ENCODE peak calls at places on chromosomes 7 and 10, in ten cellular contexts. Y is NT2/D1; P is right cardiac atrium; O is effector memory CD4-positive, alpha-beta T cell; V is CD8-positive, alpha-beta T cell; C is CD4-positive, alpha-beta memory T cell; F is heart left ventricle; R is cardiac muscle cell; X is PC-3; H is upper lobe of right lung. D is an unnamed sample. For H3K4me1 and H3K27me3, the result is how much of the 10 kb centered on the place peaks cover.

GRCh38 chr7:116545411-116545993 is 20.7 kb downstream of the CAV1 start:
- DNase-seq in Y (no peak), P (no peak), O (no peak), V (no peak), C (no peak), F (no peak), R (no peak), X (no peak), H (no peak), D (no peak)

GRCh38 chr7:79377097-79377496 is 76.4 kb downstream of the MAGI2 start:
- DNase-seq in Y (no peak), P (no peak), O (no peak), V (no peak), C (no peak), F (no peak), R (peak), X (no peak), H (no peak), D (no peak)

GRCh38 chr7:468681-469590 is 50.7 kb downstream of the PDGFA start:
- DNase-seq in Y (no peak), P (peak), O (no peak), V (no peak), C (no peak), F (peak), R (no peak), X (no peak), H (peak), D (no peak)

GRCh38 chr7:38629621-38630020 is 1.6 kb downstream of the AMPH start:
- DNase-seq in Y (no peak), P (no peak), O (no peak), V (no peak), C (no peak), F (no peak), R (peak), X (no peak), H (no peak), D (no peak)

GRCh38 chr7:28754027-28754426 is 204.1 kb downstream of the TRIL start:
- DNase-seq in Y (no peak), P (no peak), O (no peak), V (no peak), C (no peak), F (no peak), R (peak), X (peak), H (no peak), D (no peak)

GRCh38 chr10:48885376-48885775 is 54.3 kb downstream of the LRRC18 start:
- DNase-seq in Y (peak), P (no peak), O (no peak), V (no peak), C (no peak), F (no peak), R (no peak), X (peak), H (no peak), D (no peak)

GRCh38 chr7:141451232-141451631 is 100.0 kb upstream of the AGK start:
- DNase-seq in Y (no peak), P (no peak), O (no peak), V (no peak), C (no peak), F (no peak), R (no peak), X (no peak), H (no peak), D (no peak)

GRCh38 chr10:21022821-21023220 is 125.7 kb upstream of the NEBL start:
- DNase-seq in Y (no peak), P (no peak), O (no peak), V (no peak), C (no peak), F (no peak), R (peak), X (no peak), H (no peak), D (no peak)

GRCh38 chr10:101293007-101293723 is 60.8 kb upstream of the BTRC start:
- DNase-seq in Y (no peak), P (no peak), O (no peak), V (no peak), C (no peak), F (no peak), R (no peak), X (no peak), H (no peak), D (no peak)

GRCh38 chr10:78913219-78914059 is 155.3 kb upstream of the ZMIZ1 start:
- DNase-seq in Y (peak), P (peak), O (peak), V (no peak), C (no peak), F (no peak), R (no peak), X (no peak), H (peak), D (peak)

GRCh38 chr10:96863922-96864543 is 31.9 kb downstream of the LCOR start:
- DNase-seq in Y (no peak), P (no peak), O (no peak), V (no peak), C (no peak), F (no peak), R (peak), X (peak), H (no peak), D (peak)

GRCh38 chr10:97539523-97540200 is 32.9 kb upstream of the ANKRD2 start:
- DNase-seq in Y (no peak), P (peak), O (no peak), V (no peak), C (no peak), F (peak), R (peak), X (peak), H (no peak), D (no peak)

GRCh38 chr10:133216776-133217175 is 13.2 kb upstream of the UTF1 start:
- DNase-seq in Y (no peak), P (peak), O (no peak), V (no peak), C (no peak), F (peak), R (no peak), X (no peak), H (no peak), D (no peak)

GRCh38 chr7:143229054-143229790 is 7.4 kb downstream of the TAS2R40 start:
- DNase-seq in Y (peak), P (no peak), O (no peak), V (no peak), C (no peak), F (no peak), R (no peak), X (no peak), H (no peak), D (no peak)

GRCh38 chr7:38630720-38631673 is at the start of gene AMPH:
- DNase-seq in Y (peak), P (peak), O (no peak), V (no peak), C (no peak), F (peak), R (peak), X (no peak), H (no peak), D (peak)

GRCh38 chr7:101804642-101805401 is 12.6 kb upstream of the CUX1 start:
- DNase-seq in Y (no peak), P (no peak), O (no peak), V (no peak), C (no peak), F (no peak), R (no peak), X (peak), H (no peak), D (peak)

GRCh38 chr10:123573236-123574147 is 92.7 kb upstream of the GPR26 start:
- DNase-seq in Y (peak), P (no peak), O (no peak), V (no peak), C (no peak), F (no peak), R (peak), X (peak), H (peak), D (peak)

GRCh38 chr10:77386365-77386764 is 251.2 kb downstream of the KCNMA1 start:
- DNase-seq in Y (no peak), P (no peak), O (no peak), V (no peak), C (no peak), F (no peak), R (no peak), X (no peak), H (no peak), D (no peak)

GRCh38 chr7:1753563-1753867 is 83.4 kb downstream of the ELFN1 start:
- DNase-seq in Y (no peak), P (no peak), O (no peak), V (no peak), C (no peak), F (no peak), R (no peak), X (no peak), H (no peak), D (no peak)

GRCh38 chr7:122975341-122975740 is 20.2 kb downstream of the TAS2R16 start:
- DNase-seq in Y (no peak), P (no peak), O (no peak), V (no peak), C (no peak), F (no peak), R (no peak), X (peak), H (no peak), D (peak)

GRCh38 chr10:99438890-99439289 is 8.5 kb upstream of the GOT1 start:
- DNase-seq in Y (no peak), P (no peak), O (no peak), V (no peak), C (no peak), F (no peak), R (no peak), X (no peak), H (no peak), D (no peak)

GRCh38 chr7:131107343-131108211 is 220.1 kb upstream of the MKLN1 start:
- DNase-seq in Y (no peak), P (peak), O (peak), V (peak), C (peak), F (peak), R (peak), X (peak), H (peak), D (peak)
- H3K4me1 ChIP-seq in Y (under half), P (under half), O (under half), V (half or more), C (half or more), F (under half), R (under half), X (under half), H (half or more), D (under half)

DNA sequence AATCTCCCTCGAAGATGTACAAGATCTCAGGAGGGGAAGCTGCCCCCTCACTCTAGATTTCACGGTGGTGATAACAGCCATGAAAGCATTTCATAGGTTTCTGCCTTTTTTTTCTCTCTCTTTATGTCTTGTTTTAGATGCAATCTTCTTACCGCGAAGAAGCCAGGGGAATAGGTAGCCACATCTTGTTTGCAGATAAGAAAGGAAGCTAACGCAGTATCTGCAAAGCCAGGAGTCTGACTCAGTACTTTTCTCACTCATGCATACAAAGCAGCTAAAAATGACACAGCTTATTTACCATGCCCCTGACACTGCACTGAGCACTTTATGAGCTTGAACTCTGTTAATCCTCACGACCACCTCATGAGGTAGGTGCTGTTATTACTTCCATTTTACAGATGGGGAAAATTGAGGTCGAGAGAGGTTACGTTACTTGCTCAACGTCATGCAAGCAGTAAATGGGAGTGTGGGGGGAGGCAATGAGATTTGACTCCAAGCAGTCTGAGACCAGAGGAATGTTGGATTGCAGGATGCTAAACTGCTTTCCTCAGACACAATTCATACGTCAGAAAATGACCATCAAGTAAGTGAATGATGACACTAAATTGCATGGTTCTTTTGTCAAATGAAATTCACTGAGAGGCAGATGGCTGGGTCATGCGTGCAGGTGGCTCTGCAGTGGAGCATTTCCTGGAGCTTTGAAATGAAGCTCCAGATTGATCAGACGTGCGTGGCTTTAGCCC is 3.2 kb downstream of the MAP3K8 start:
- DNase-seq in Y (no peak), P (no peak), O (no peak), V (no peak), C (peak), F (no peak), R (peak), X (peak), H (no peak), D (no peak)
- H3K27me3 ChIP-seq in Y (under half), P (under half), O (under half), V (under half), C (under half), F (under half), R (under half), X (under half), H (under half), D (under half)

GRCh38 chr7:19773361-19773760 is at the start of gene TMEM196:
- DNase-seq in Y (peak), P (peak), O (no peak), V (no peak), C (no peak), F (no peak), R (peak), X (no peak), H (no peak), D (no peak)
- H3K4me3 ChIP-seq in Y (peak), P (peak), O (no peak), V (no peak), C (no peak), F (peak), R (no peak), X (no peak), H (no peak), D (no peak)

GRCh38 chr10:70499829-70500167 is 21.2 kb downstream of the PALD1 start:
- DNase-seq in Y (no peak), P (no peak), O (no peak), V (no peak), C (no peak), F (no peak), R (no peak), X (no peak), H (no peak), D (no peak)
- H3K4me1 ChIP-seq in Y (under half), P (under half), O (under half), V (under half), C (under half), F (under half), R (under half), X (under half), H (half or more), D (under half)

D was measured in HAP-1.